ENCODE peak calls at places on chromosomes 16 and 17, in eight cellular contexts. M is HCT116; V is dorsolateral prefrontal cortex; H is sigmoid colon; I is brain microvascular endothelial cell; R is tibial nerve; T is CD8-positive, alpha-beta T cell; W is heart left ventricle. A is an unnamed sample.

GRCh38 chr17:17561408-17562144 is 29.9 kb downstream of the PEMT start:
- DNase-seq in M (no peak), V (no peak), H (no peak), I (no peak), R (no peak), T (no peak), W (peak; percentile 73), A (peak; percentile 91)

GRCh38 chr16:84806256-84806889 is 13.4 kb upstream of the CRISPLD2 start:
- DNase-seq in M (no peak), V (no peak), H (peak; percentile 81), I (peak; percentile 96), R (no peak), T (no peak), W (peak; percentile 75), A (peak; percentile 66)

GRCh38 chr16:67244387-67245188 is 2.7 kb downstream of the FHOD1 start:
- DNase-seq in M (peak; percentile 63), V (no peak), H (peak; percentile 83), I (peak; percentile 87), R (peak; percentile 47), T (peak; percentile 64), W (peak; percentile 93), A (peak; percentile 89)

GRCh38 chr17:56909742-56910508 is 3.9 kb downstream of the TRIM25 start:
- DNase-seq in M (no peak), V (no peak), H (no peak), I (no peak), R (peak; percentile 55), T (no peak), W (peak; percentile 35), A (peak; percentile 61)

GRCh38 chr17:47649972-47650524 is 329 bp downstream of the KPNB1 start:
- DNase-seq in M (no peak), V (no peak), H (no peak), I (no peak), R (peak; percentile 30), T (no peak), W (no peak), A (no peak)

GRCh38 chr17:78399693-78400144 is 21.3 kb downstream of the PGS1 start:
- DNase-seq in M (no peak), V (no peak), H (no peak), I (no peak), R (no peak), T (no peak), W (no peak), A (no peak)

GRCh38 chr16:10180771-10181163 is 1.5 kb downstream of the GRIN2A start:
- DNase-seq in M (no peak), V (peak; percentile 70), H (no peak), I (no peak), R (no peak), T (no peak), W (peak; percentile 33), A (no peak)

GRCh38 chr16:12531937-12532336 is 271.8 kb downstream of the CPPED1 start:
- DNase-seq in M (no peak), V (no peak), H (no peak), I (peak; percentile 6), R (no peak), T (no peak), W (no peak), A (no peak)

GRCh38 chr17:17737938-17738894 is 57.0 kb downstream of the RAI1 start:
- DNase-seq in M (no peak), V (no peak), H (no peak), I (no peak), R (no peak), T (no peak), W (no peak), A (peak; percentile 74)

GRCh38 chr16:785563-786535 is 2.3 kb downstream of the RPUSD1 start:
- DNase-seq in M (no peak), V (peak; percentile 53), H (peak; percentile 81), I (peak; percentile 27), R (peak; percentile 35), T (peak; percentile 64), W (peak; percentile 66), A (peak; percentile 87)

GRCh38 chr17:2935622-2936021 is 127.8 kb downstream of the OR1D5 start:
- DNase-seq in M (no peak), V (no peak), H (no peak), I (no peak), R (no peak), T (no peak), W (no peak), A (no peak)

GRCh38 chr16:7646831-7647230 is 314.2 kb downstream of the RBFOX1 start:
- DNase-seq in M (no peak), V (no peak), H (no peak), I (no peak), R (no peak), T (no peak), W (no peak), A (no peak)

GRCh38 chr17:77581480-77581879 is 377.0 kb upstream of the TNRC6C start:
- DNase-seq in M (no peak), V (no peak), H (no peak), I (peak; percentile 18), R (no peak), T (no peak), W (no peak), A (peak; percentile 1)

GRCh38 chr17:81954131-81955057 is 6.6 kb downstream of the NOTUM start:
- DNase-seq in M (no peak), V (no peak), H (no peak), I (no peak), R (no peak), T (no peak), W (no peak), A (no peak)

GRCh38 chr17:60887607-60888028 is 210.0 kb downstream of the BCAS3 start:
- DNase-seq in M (no peak), V (no peak), H (no peak), I (no peak), R (no peak), T (no peak), W (no peak), A (no peak)

GRCh38 chr17:30389755-30390300 is 11.1 kb downstream of the CPD start:
- DNase-seq in M (no peak), V (no peak), H (no peak), I (no peak), R (no peak), T (no peak), W (no peak), A (no peak)

GRCh38 chr16:19168173-19169080 is at the start of gene SYT17:
- DNase-seq in M (no peak), V (no peak), H (no peak), I (no peak), R (no peak), T (no peak), W (peak; percentile 28), A (peak; percentile 59)

GRCh38 chr16:64910351-64910750 is 211.5 kb downstream of the CDH11 start:
- DNase-seq in M (no peak), V (no peak), H (no peak), I (peak; percentile 98), R (no peak), T (no peak), W (peak; percentile 86), A (no peak)

GRCh38 chr16:57606147-57606846 is 22.1 kb upstream of the ADGRG1 start:
- DNase-seq in M (no peak), V (no peak), H (peak; percentile 6), I (no peak), R (no peak), T (no peak), W (no peak), A (no peak)

DNA sequence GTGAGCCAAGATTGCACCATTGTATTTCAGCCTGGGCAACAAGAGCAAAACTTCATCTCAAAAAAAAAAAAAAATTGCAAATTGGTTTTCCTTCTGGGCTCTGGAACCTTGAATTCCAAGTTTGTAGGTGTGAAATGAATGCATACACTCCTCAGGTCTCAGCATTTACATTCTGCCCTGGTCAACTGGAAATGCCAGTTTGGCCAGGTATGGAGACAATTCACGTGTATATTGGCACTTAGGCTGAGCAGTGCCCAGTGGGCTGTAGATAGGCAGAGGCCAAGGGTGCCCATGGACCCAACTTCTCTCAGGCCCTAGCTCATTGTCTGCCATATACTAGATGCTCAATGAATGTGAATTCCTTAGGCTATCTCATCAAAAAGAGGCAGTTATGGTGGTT is 15.7 kb downstream of the PDILT start:
- DNase-seq in M (no peak), V (no peak), H (no peak), I (no peak), R (no peak), T (no peak), W (no peak), A (no peak)
- H3K4me3 ChIP-seq in M (no peak overlapping the region), V (no peak overlapping the region), H (no peak overlapping the region), I (no peak overlapping the region), R (no peak overlapping the region), T (no peak overlapping the region), W (no peak overlapping the region), A (no peak overlapping the region)

DNA sequence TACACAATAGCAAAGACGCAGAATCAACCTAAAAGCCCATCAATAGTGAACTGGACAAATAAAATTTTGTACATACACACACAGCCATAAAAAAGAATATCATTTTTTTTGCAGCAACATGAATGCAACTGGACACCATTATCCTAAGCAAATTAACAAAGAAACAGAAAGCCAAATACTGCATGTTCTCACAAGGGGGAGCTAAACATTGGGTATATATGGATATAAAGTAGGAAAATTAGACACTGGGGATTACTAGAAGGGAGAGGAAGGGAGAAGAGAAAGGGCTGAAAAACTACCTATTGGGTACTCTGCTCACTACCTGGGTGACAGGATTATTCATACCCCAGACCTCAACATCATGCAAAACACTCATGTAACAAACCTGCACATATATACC is 28.2 kb downstream of the ADAMTS18 start:
- DNase-seq in M (peak; percentile 4), V (no peak), H (no peak), I (peak; percentile 11), R (no peak), T (no peak), W (no peak), A (no peak)
- TF ChIP-seq CTCF in M (peak; percentile 17), V (no peak), H (no peak), I (peak; percentile 23), R (no peak), T (no peak), W (no peak), A (no peak)

GRCh38 chr16:53121043-53121442 is 66.3 kb downstream of the CHD9 start:
- DNase-seq in M (no peak), V (no peak), H (no peak), I (no peak), R (no peak), T (no peak), W (no peak), A (no peak)
- H3K27ac ChIP-seq in M (no peak overlapping the region), V (no peak overlapping the region), H (peak overlapping the region; percentile 2), I (no peak overlapping the region), R (no peak overlapping the region), T (no peak overlapping the region), W (no peak overlapping the region), A (no peak overlapping the region)

GRCh38 chr17:924711-925480 is 54.7 kb downstream of the NXN start:
- DNase-seq in M (no peak), V (no peak), H (no peak), I (no peak), R (no peak), T (no peak), W (no peak), A (no peak)
- H3K4me3 ChIP-seq in M (no peak overlapping the region), V (no peak overlapping the region), H (no peak overlapping the region), I (no peak overlapping the region), R (no peak overlapping the region), T (no peak overlapping the region), W (no peak overlapping the region), A (no peak overlapping the region)

GRCh38 chr16:27718136-27718766 is 168.3 kb downstream of the KATNIP start:
- DNase-seq in M (no peak), V (no peak), H (peak; percentile 61), I (no peak), R (no peak), T (no peak), W (no peak), A (no peak)
- TF ChIP-seq CTCF in M (no peak), V (no peak), H (no peak), I (no peak), R (no peak), T (no peak), W (no peak), A (no peak)